ENCODE peak calls at places on chromosome 19, in six cellular contexts. G is left ventricle myocardium inferior; R is CD8-positive, alpha-beta memory T cell; H is effector memory CD4-positive, alpha-beta T cell; I is body of pancreas; E is heart right ventricle. K is an unnamed sample.

GRCh38 chr19:14048439-14049153 is 13.3 kb downstream of the PALM3 start:
- DNase-seq in G (peak; percentile 44), R (peak; percentile 66), H (peak; percentile 57), I (peak; percentile 34), E (peak; percentile 67), K (no peak)

GRCh38 chr19:41222240-41222639 is 3.2 kb downstream of the AXL start:
- DNase-seq in G (no peak), R (no peak), H (no peak), I (no peak), E (no peak), K (no peak)

GRCh38 chr19:42206871-42207755 is 10.4 kb downstream of the DEDD2 start:
- DNase-seq in G (no peak), R (no peak), H (no peak), I (no peak), E (no peak), K (no peak)

GRCh38 chr19:53294786-53295441 is 27.4 kb upstream of the VN1R4 start:
- DNase-seq in G (no peak), R (no peak), H (no peak), I (no peak), E (no peak), K (no peak)

GRCh38 chr19:8585894-8586750 is 8.9 kb upstream of the MYO1F start:
- DNase-seq in G (peak; percentile 42), R (no peak), H (peak; percentile 59), I (no peak), E (peak; percentile 63), K (no peak)

GRCh38 chr19:1302534-1303239 is 17.0 kb downstream of the EFNA2 start:
- DNase-seq in G (no peak), R (no peak), H (no peak), I (no peak), E (no peak), K (peak; percentile 75)

GRCh38 chr19:18461471-18461870 is 23.5 kb upstream of the ISYNA1 start:
- DNase-seq in G (no peak), R (no peak), H (no peak), I (no peak), E (no peak), K (peak; percentile 76)

GRCh38 chr19:42601811-42602443 is 7.2 kb upstream of the CEACAM8 start:
- DNase-seq in G (no peak), R (no peak), H (no peak), I (no peak), E (no peak), K (no peak)

GRCh38 chr19:46155237-46155636 is 7.2 kb downstream of the IGFL2 start:
- DNase-seq in G (no peak), R (no peak), H (no peak), I (no peak), E (no peak), K (no peak)

GRCh38 chr19:47408156-47408938 is 11.0 kb downstream of the MEIS3 start:
- DNase-seq in G (no peak), R (no peak), H (no peak), I (no peak), E (no peak), K (no peak)

GRCh38 chr19:29660835-29661234 is 4.4 kb upstream of the PLEKHF1 start:
- DNase-seq in G (no peak), R (peak; percentile 62), H (no peak), I (no peak), E (no peak), K (peak; percentile 15)

GRCh38 chr19:49691243-49692101 is 556 bp downstream of the CPT1C start:
- DNase-seq in G (peak; percentile 68), R (peak; percentile 14), H (no peak), I (no peak), E (peak; percentile 64), K (peak; percentile 82)

GRCh38 chr19:41133260-41133659 is 19.0 kb downstream of the CYP2F1 start:
- DNase-seq in G (no peak), R (no peak), H (no peak), I (no peak), E (no peak), K (no peak)

GRCh38 chr19:35260694-35261304 is 8.0 kb upstream of the USF2 start:
- DNase-seq in G (no peak), R (no peak), H (no peak), I (no peak), E (no peak), K (no peak)

GRCh38 chr19:9075064-9075964 is 11.5 kb upstream of the OR1M1 start:
- DNase-seq in G (peak; percentile 33), R (no peak), H (no peak), I (peak; percentile 87), E (peak; percentile 44), K (peak; percentile 24)

GRCh38 chr19:16368385-16369305 is 44.0 kb downstream of the KLF2 start:
- DNase-seq in G (no peak), R (peak; percentile 94), H (peak; percentile 69), I (no peak), E (no peak), K (no peak)

GRCh38 chr19:53962887-53963435 is at the start of gene CACNG8:
- DNase-seq in G (no peak), R (no peak), H (no peak), I (no peak), E (no peak), K (no peak)

GRCh38 chr19:38252935-38253691 is 3.1 kb downstream of the PPP1R14A start:
- DNase-seq in G (peak; percentile 53), R (no peak), H (no peak), I (peak; percentile 14), E (peak; percentile 69), K (peak; percentile 72)

GRCh38 chr19:40989453-40989852 is 1.6 kb upstream of the CYP2B6 start:
- DNase-seq in G (no peak), R (no peak), H (no peak), I (no peak), E (no peak), K (no peak)

GRCh38 chr19:6971366-6971765 is 49.9 kb downstream of the MBD3L2B start:
- DNase-seq in G (no peak), R (no peak), H (no peak), I (no peak), E (no peak), K (no peak)

GRCh38 chr19:54160948-54161347 is 1.4 kb upstream of the LENG1 start:
- DNase-seq in G (no peak), R (no peak), H (no peak), I (no peak), E (no peak), K (no peak)

GRCh38 chr19:3474015-3474414 is 6.3 kb downstream of the SMIM24 start:
- DNase-seq in G (no peak), R (no peak), H (no peak), I (no peak), E (no peak), K (no peak)

GRCh38 chr19:28836366-28836765 is 376.6 kb downstream of the UQCRFS1 start:
- DNase-seq in G (no peak), R (no peak), H (no peak), I (no peak), E (no peak), K (no peak)

GRCh38 chr19:36939153-36939552 is 23.0 kb downstream of the ZNF568 start:
- DNase-seq in G (no peak), R (no peak), H (no peak), I (no peak), E (no peak), K (no peak)

GRCh38 chr19:49889687-49890348 is 6.9 kb downstream of the IL4I1 start:
- DNase-seq in G (peak; percentile 74), R (peak; percentile 75), H (peak; percentile 64), I (peak; percentile 63), E (peak; percentile 80), K (peak; percentile 77)

GRCh38 chr19:18464646-18465045 is 26.7 kb upstream of the ISYNA1 start:
- DNase-seq in G (peak; percentile 83), R (no peak), H (no peak), I (peak; percentile 90), E (peak; percentile 76), K (peak; percentile 87)

GRCh38 chr19:46180701-46181385 is 32.8 kb downstream of the IGFL2 start:
- DNase-seq in G (no peak), R (no peak), H (no peak), I (no peak), E (no peak), K (no peak)

GRCh38 chr19:49876422-49877019 is 634 bp downstream of the AKT1S1 start:
- DNase-seq in G (peak; percentile 97), R (peak; percentile 98), H (peak; percentile 98), I (peak; percentile 99), E (peak; percentile 98), K (peak; percentile 98)

GRCh38 chr19:13033819-13034611 is 38.7 kb downstream of the NFIX start:
- DNase-seq in G (peak; percentile 86), R (no peak), H (no peak), I (peak; percentile 93), E (peak; percentile 85), K (peak; percentile 76)

DNA sequence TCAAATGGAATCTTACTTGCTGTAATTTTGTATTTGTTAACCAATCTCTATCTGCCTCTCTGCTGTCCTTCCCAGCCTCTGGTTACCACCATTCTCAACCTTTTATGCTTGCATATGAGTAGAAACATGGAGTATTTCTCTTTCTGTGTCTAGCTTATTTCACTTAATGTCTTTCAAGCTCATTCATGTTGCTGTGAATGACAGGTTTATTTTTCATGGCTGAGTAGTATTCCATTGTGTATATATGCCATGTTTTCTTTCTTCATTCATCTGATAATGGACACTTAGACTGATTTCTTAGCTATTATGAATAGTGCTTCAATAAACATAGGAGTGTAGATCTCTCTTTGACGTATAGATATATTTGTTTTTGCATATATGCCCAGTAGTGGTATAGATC is 13.4 kb downstream of the ZNF460 start:
- DNase-seq in G (no peak), R (no peak), H (no peak), I (no peak), E (no peak), K (no peak)
- H3K36me3 ChIP-seq in G (peaks cover 97% of the 10 kb centered on the region), R (peaks cover 48% of the 10 kb centered on the region), H (peaks cover 54% of the 10 kb centered on the region), I (peaks cover 22% of the 10 kb centered on the region), E (peaks cover 12% of the 10 kb centered on the region), K (peaks cover 62% of the 10 kb centered on the region)

GRCh38 chr19:10988380-10988779 is 27.6 kb downstream of the SMARCA4 start:
- DNase-seq in G (no peak), R (no peak), H (no peak), I (no peak), E (no peak), K (no peak)
- H3K36me3 ChIP-seq in G (peaks cover 95% of the 10 kb centered on the region), R (peaks cover 19% of the 10 kb centered on the region), H (peaks cover 75% of the 10 kb centered on the region), I (no peaks in the 10 kb centered on the region), E (no peaks in the 10 kb centered on the region), K (peaks cover 25% of the 10 kb centered on the region)

GRCh38 chr19:33094504-33095067 is 13.6 kb downstream of the GPATCH1 start:
- DNase-seq in G (no peak), R (no peak), H (no peak), I (no peak), E (no peak), K (no peak)
- H3K36me3 ChIP-seq in G (peaks cover 92% of the 10 kb centered on the region), R (peaks cover 66% of the 10 kb centered on the region), H (peaks cover 76% of the 10 kb centered on the region), I (no peaks in the 10 kb centered on the region), E (peaks cover 3% of the 10 kb centered on the region), K (peaks cover 50% of the 10 kb centered on the region)

DNA sequence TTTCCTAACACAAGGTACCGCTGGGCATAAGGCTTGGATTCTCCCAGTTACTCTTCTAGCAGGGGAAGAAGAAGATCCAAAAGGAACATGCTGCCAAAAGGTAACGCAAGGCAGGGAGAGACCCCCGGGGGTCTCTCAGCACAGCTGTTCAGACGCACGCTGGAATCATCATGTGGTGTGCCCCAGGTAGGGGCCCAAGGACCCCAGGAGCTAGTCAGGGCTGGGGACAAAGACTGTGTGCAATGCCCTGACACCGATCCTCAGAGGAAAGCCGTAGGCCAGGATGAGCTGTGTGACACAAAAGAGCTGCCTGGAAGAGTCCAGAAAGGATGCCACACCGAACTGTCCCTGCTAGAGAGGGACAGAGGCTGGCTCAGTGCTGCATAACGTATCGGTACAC is 22.3 kb upstream of the EPHX3 start:
- DNase-seq in G (no peak), R (no peak), H (no peak), I (no peak), E (no peak), K (no peak)
- H3K36me3 ChIP-seq in G (peaks cover 75% of the 10 kb centered on the region), R (peaks cover 83% of the 10 kb centered on the region), H (peaks cover 98% of the 10 kb centered on the region), I (peaks cover 31% of the 10 kb centered on the region), E (peaks cover 17% of the 10 kb centered on the region), K (peaks cover 58% of the 10 kb centered on the region)

K was measured in upper lobe of left lung.